ENCODE peak calls at places on chromosomes 5 and 9, in four cellular contexts. One of them, this sample, is unnamed.

GRCh38 chr9:131234799-131235479 is 41.4 kb downstream of the FAM78A start:
- DNase-seq in mesenchymal stem cell: no peak
- DNase-seq in H1: no peak
- DNase-seq in H9: no peak
- DNase-seq in this sample: no peak

GRCh38 chr9:130137081-130137869 is 34.9 kb upstream of the NCS1 start:
- DNase-seq in H1: no peak
- DNase-seq in H9: no peak
- DNase-seq in mesenchymal stem cell: no peak
- DNase-seq in this sample: no peak

GRCh38 chr9:135498381-135499126 is 1.9 kb upstream of the MRPS2 start:
- DNase-seq in H9: no peak
- DNase-seq in mesenchymal stem cell: no peak
- DNase-seq in H1: no peak
- DNase-seq in this sample: no peak

GRCh38 chr9:129550199-129550839 is 70.6 kb downstream of the C9orf50 start:
- DNase-seq in H1: no peak
- DNase-seq in mesenchymal stem cell: peak; percentile 66
- DNase-seq in H9: no peak
- DNase-seq in this sample: no peak

GRCh38 chr5:157088342-157088990 is 20.4 kb downstream of the HAVCR2 start:
- DNase-seq in H1: no peak
- DNase-seq in mesenchymal stem cell: no peak
- DNase-seq in H9: no peak
- DNase-seq in this sample: no peak

GRCh38 chr5:154972476-154973080 is 31.7 kb downstream of the MRPL22 start:
- DNase-seq in H9: peak; percentile 38
- DNase-seq in mesenchymal stem cell: peak; percentile 38
- DNase-seq in H1: no peak
- DNase-seq in this sample: peak; percentile 26

GRCh38 chr9:132266017-132266416 is 88.8 kb downstream of the SETX start:
- DNase-seq in mesenchymal stem cell: no peak
- DNase-seq in H9: no peak
- DNase-seq in H1: no peak
- DNase-seq in this sample: no peak

GRCh38 chr5:133818031-133818431 is 150.4 kb downstream of the C5orf15 start:
- DNase-seq in H1: no peak
- DNase-seq in mesenchymal stem cell: no peak
- DNase-seq in H9: no peak
- DNase-seq in this sample: no peak

GRCh38 chr5:163245584-163245983 is 191.8 kb upstream of the CCNG1 start:
- DNase-seq in mesenchymal stem cell: no peak
- DNase-seq in H1: no peak
- DNase-seq in H9: no peak
- DNase-seq in this sample: no peak

GRCh38 chr5:96973561-96974401 is 37.9 kb downstream of the LNPEP start:
- DNase-seq in H9: no peak
- DNase-seq in H1: no peak
- DNase-seq in mesenchymal stem cell: no peak
- DNase-seq in this sample: no peak

GRCh38 chr9:108363321-108363720 is 492.5 kb downstream of the ACTL7B start:
- DNase-seq in mesenchymal stem cell: no peak
- DNase-seq in H9: no peak
- DNase-seq in H1: no peak
- DNase-seq in this sample: no peak

GRCh38 chr5:4413996-4414395 is 726.1 kb upstream of the ADAMTS16 start:
- DNase-seq in mesenchymal stem cell: no peak
- DNase-seq in H9: no peak
- DNase-seq in H1: no peak
- DNase-seq in this sample: no peak

GRCh38 chr9:131804826-131805225 is 65.0 kb upstream of the RAPGEF1 start:
- DNase-seq in H9: no peak
- DNase-seq in mesenchymal stem cell: no peak
- DNase-seq in H1: no peak
- DNase-seq in this sample: no peak

GRCh38 chr5:88262116-88262515 is 6.5 kb downstream of the TMEM161B start:
- DNase-seq in H9: no peak
- DNase-seq in mesenchymal stem cell: no peak
- DNase-seq in H1: no peak
- DNase-seq in this sample: no peak

GRCh38 chr5:10702911-10703491 is 58.0 kb downstream of the DAP start:
- DNase-seq in H9: no peak
- DNase-seq in mesenchymal stem cell: peak; percentile 47
- DNase-seq in H1: no peak
- DNase-seq in this sample: no peak

GRCh38 chr5:111681791-111682190 is 75.2 kb downstream of the NREP start:
- DNase-seq in mesenchymal stem cell: no peak
- DNase-seq in H1: no peak
- DNase-seq in H9: no peak
- DNase-seq in this sample: no peak

GRCh38 chr9:79591463-79591862 is 19.7 kb downstream of the TLE4 start:
- DNase-seq in mesenchymal stem cell: no peak
- DNase-seq in H9: no peak
- DNase-seq in H1: no peak
- DNase-seq in this sample: no peak

GRCh38 chr5:131810510-131811249 is 13.9 kb upstream of the FNIP1 start:
- DNase-seq in H9: no peak
- DNase-seq in mesenchymal stem cell: peak; percentile 45
- DNase-seq in H1: no peak
- DNase-seq in this sample: no peak

GRCh38 chr5:145776886-145777285 is 58.3 kb downstream of the PRELID2 start:
- DNase-seq in H9: no peak
- DNase-seq in H1: no peak
- DNase-seq in mesenchymal stem cell: no peak
- DNase-seq in this sample: no peak

GRCh38 chr9:94639996-94640376 is 668 bp upstream of the FBP1 start:
- DNase-seq in H1: peak; percentile 58
- DNase-seq in mesenchymal stem cell: no peak
- DNase-seq in H9: peak; percentile 81
- DNase-seq in this sample: no peak

GRCh38 chr5:137734962-137735530 is 843 bp downstream of the KLHL3 start:
- DNase-seq in mesenchymal stem cell: peak; percentile 40
- DNase-seq in H9: peak; percentile 58
- DNase-seq in H1: no peak
- DNase-seq in this sample: no peak

GRCh38 chr5:14595189-14595588 is 13.6 kb downstream of the OTULINL start:
- DNase-seq in H9: no peak
- DNase-seq in mesenchymal stem cell: peak; percentile 93
- DNase-seq in H1: no peak
- DNase-seq in this sample: no peak

GRCh38 chr5:58405175-58405574 is 54.7 kb downstream of the PLK2 start:
- DNase-seq in mesenchymal stem cell: no peak
- DNase-seq in H1: no peak
- DNase-seq in H9: no peak
- DNase-seq in this sample: no peak

GRCh38 chr9:93463638-93464248 is 10.4 kb upstream of the FAM120AOS start:
- DNase-seq in H9: no peak
- DNase-seq in H1: no peak
- DNase-seq in mesenchymal stem cell: no peak
- DNase-seq in this sample: no peak

GRCh38 chr5:135232958-135233357 is 166.1 kb downstream of the MACROH2A1 start:
- DNase-seq in H9: no peak
- DNase-seq in mesenchymal stem cell: no peak
- DNase-seq in H1: no peak
- DNase-seq in this sample: no peak

GRCh38 chr5:141514330-141515111 is 25.6 kb downstream of the PCDHGC5 start:
- DNase-seq in H9: peak; percentile 89
- DNase-seq in H1: peak; percentile 61
- DNase-seq in mesenchymal stem cell: peak; percentile 55
- DNase-seq in this sample: no peak

GRCh38 chr9:111514967-111515366 is 10.0 kb upstream of the ZNF483 start:
- DNase-seq in mesenchymal stem cell: no peak
- DNase-seq in H1: no peak
- DNase-seq in H9: no peak
- DNase-seq in this sample: no peak

GRCh38 chr5:96638566-96638965 is 23.6 kb upstream of the CAST start:
- DNase-seq in H1: no peak
- DNase-seq in mesenchymal stem cell: no peak
- DNase-seq in H9: no peak
- DNase-seq in this sample: no peak

GRCh38 chr5:145341842-145342241 is 493.3 kb downstream of the PRELID2 start:
- DNase-seq in H1: no peak
- DNase-seq in mesenchymal stem cell: peak; percentile 19
- DNase-seq in H9: no peak
- DNase-seq in this sample: no peak

GRCh38 chr9:124802426-124802825 is 25.5 kb downstream of the OLFML2A start:
- DNase-seq in H1: no peak
- DNase-seq in H9: no peak
- DNase-seq in mesenchymal stem cell: no peak
- DNase-seq in this sample: no peak

GRCh38 chr9:124801356-124801755 is 24.4 kb downstream of the OLFML2A start:
- DNase-seq in H1: no peak
- DNase-seq in mesenchymal stem cell: no peak
- DNase-seq in H9: no peak
- DNase-seq in this sample: no peak

GRCh38 chr9:124805186-124805585 is 28.3 kb downstream of the OLFML2A start:
- DNase-seq in H1: no peak
- DNase-seq in mesenchymal stem cell: peak; percentile 26
- DNase-seq in H9: no peak
- DNase-seq in this sample: no peak

GRCh38 chr9:124800306-124801259 is 23.6 kb downstream of the OLFML2A start:
- DNase-seq in H9: no peak
- DNase-seq in mesenchymal stem cell: no peak
- DNase-seq in H1: no peak
- DNase-seq in this sample: no peak

DNA sequence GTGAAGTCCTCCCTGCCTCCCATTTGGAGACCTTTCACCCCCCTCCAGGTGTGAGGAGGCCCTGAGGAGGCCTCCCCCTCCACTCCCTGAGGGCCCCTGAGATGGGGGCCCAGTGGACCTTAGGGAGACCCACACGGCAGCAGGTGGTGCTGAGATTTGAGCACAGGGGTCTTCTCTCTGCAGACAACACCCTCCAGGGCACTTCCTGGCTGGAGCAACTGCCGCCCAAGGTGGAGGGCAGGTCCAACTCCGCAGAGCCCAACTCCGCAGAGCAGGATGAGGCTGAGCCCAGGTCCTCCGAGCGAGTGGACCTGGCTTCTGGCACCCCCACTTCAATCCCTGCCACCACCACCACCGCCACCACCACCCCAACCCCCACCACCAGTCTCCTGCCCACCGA is 27.0 kb downstream of the OLFML2A start:
- DNase-seq in H9: no peak
- DNase-seq in mesenchymal stem cell: no peak
- DNase-seq in H1: no peak
- DNase-seq in this sample: no peak
- H3K27ac ChIP-seq in H9: no peak overlapping the region
- H3K27ac ChIP-seq in mesenchymal stem cell: no peak overlapping the region
- H3K27ac ChIP-seq in H1: no peak overlapping the region
- H3K27ac ChIP-seq in this sample: no peak overlapping the region

GRCh38 chr5:50663636-50664035 is 2.8 kb upstream of the PARP8 start:
- DNase-seq in H1: no peak
- DNase-seq in H9: no peak
- DNase-seq in mesenchymal stem cell: no peak
- DNase-seq in this sample: no peak

GRCh38 chr5:50665091-50665490 is 1.3 kb upstream of the PARP8 start:
- DNase-seq in mesenchymal stem cell: no peak
- DNase-seq in H9: no peak
- DNase-seq in H1: no peak
- DNase-seq in this sample: no peak

GRCh38 chr5:50667079-50667652 is 729 bp downstream of the PARP8 start:
- DNase-seq in H1: no peak
- DNase-seq in H9: peak; percentile 66
- DNase-seq in mesenchymal stem cell: peak; percentile 81
- DNase-seq in this sample: peak; percentile 65

GRCh38 chr5:50667653-50668403 is 1.4 kb downstream of the PARP8 start:
- DNase-seq in H1: peak; percentile 36
- DNase-seq in H9: peak; percentile 77
- DNase-seq in mesenchymal stem cell: peak; percentile 88
- DNase-seq in this sample: peak; percentile 67

DNA sequence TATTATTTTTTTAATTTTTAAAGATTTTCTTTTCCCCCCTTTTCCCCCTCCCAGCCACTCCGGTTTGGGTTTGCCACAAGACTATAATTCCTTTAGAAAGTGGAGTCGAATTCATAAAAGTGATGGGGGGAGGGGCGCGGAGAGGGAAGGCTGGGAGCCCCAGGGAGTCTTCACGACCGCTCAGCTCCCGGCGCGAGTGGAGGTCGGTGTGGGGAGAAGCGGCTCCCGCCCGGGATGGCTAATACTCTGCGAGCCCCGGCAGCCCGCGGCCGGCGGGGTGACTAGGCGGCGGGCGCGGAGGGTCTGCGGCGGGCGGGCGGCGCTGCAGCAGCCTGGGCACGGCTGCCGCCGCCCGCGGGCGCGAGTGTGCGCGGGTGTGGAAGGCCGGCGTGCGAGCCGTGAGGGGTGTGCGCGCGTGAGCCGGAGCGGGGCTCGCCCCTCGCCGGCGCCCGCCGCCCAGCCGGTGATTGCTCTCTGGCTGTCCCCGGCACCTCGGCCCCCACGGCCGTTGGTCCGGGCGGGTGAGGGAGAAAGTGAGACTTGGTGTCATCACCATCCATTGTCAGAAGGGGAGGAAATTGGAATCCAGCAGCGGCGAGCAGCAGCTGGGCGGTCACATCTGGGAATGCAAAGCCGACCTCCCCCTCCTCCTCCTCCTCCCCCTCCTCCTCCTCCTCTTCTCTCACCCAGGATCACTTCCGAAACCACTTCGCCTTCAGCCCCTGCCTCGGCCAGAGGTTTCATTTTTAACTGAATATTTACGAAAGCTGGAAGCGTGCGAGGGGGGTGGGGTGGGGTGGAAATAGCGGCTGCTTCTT is at the start of gene PARP8:
- DNase-seq in H1: no peak
- DNase-seq in H9: peak; percentile 76
- DNase-seq in mesenchymal stem cell: peak; percentile 82
- DNase-seq in this sample: peak; percentile 54
- H2BK12ac ChIP-seq in H1: peak within 1 kb of the TSS; percentile 62
- H2BK12ac ChIP-seq in H9: peak within 1 kb of the TSS; percentile 57
- H2BK12ac ChIP-seq in mesenchymal stem cell: peak within 1 kb of the TSS; percentile 92
- H2BK12ac ChIP-seq in this sample: peak within 1 kb of the TSS; percentile 41

DNA sequence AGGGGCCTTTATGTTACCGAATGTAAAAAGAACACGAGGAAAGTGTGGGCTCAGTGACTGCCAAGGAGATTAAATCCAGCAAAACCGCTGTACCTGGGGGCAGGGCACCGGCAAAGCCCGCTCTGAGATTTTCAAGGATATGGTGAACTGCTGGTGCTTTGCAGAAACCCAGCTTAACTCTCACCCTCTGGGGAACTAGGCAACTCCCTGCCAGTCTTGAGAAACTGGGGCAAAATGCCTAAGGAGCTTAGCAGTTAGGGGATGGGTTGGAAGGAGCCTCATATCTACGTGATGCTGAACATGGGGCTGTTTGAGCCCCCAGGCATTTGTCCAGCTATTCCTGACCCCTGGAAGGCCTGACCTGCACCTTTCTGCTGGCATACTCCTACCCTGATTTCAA is 108.6 kb upstream of the TBC1D2 start:
- DNase-seq in H9: no peak
- DNase-seq in mesenchymal stem cell: no peak
- DNase-seq in H1: no peak
- DNase-seq in this sample: no peak
- H3K4ac ChIP-seq in H9: no peak overlapping the region
- H3K4ac ChIP-seq in mesenchymal stem cell: no peak overlapping the region
- H3K4ac ChIP-seq in H1: no peak overlapping the region
- H3K4ac ChIP-seq in this sample: no peak overlapping the region

GRCh38 chr5:669111-669841 is 23.9 kb downstream of the TPPP start:
- DNase-seq in mesenchymal stem cell: peak; percentile 73
- DNase-seq in H9: peak; percentile 73
- DNase-seq in H1: no peak
- DNase-seq in this sample: peak; percentile 46
- H3K27ac ChIP-seq in mesenchymal stem cell: no peak overlapping the region
- H3K27ac ChIP-seq in H9: no peak overlapping the region
- H3K27ac ChIP-seq in H1: no peak overlapping the region
- H3K27ac ChIP-seq in this sample: no peak overlapping the region